ENCODE peak calls at places on chromosomes 13 and 19, in four cellular contexts. One of them, this sample, is unnamed.

GRCh38 chr19:5340637-5341447 is at the start of gene PTPRS:
- DNase-seq in HCT116: peak
- DNase-seq in neural crest cell: peak
- DNase-seq in T-helper 9 cell: peak
- DNase-seq in this sample: peak

GRCh38 chr13:97175041-97175440 is 47.1 kb upstream of the MBNL2 start:
- DNase-seq in HCT116: no peak
- DNase-seq in neural crest cell: no peak
- DNase-seq in T-helper 9 cell: no peak
- DNase-seq in this sample: no peak

GRCh38 chr19:3687774-3688706 is 12.2 kb downstream of the PIP5K1C start:
- DNase-seq in HCT116: no peak
- DNase-seq in neural crest cell: no peak
- DNase-seq in T-helper 9 cell: peak
- DNase-seq in this sample: peak

GRCh38 chr13:58655086-58655485 is 1023.5 kb downstream of the PCDH17 start:
- DNase-seq in HCT116: no peak
- DNase-seq in neural crest cell: no peak
- DNase-seq in T-helper 9 cell: no peak
- DNase-seq in this sample: no peak

GRCh38 chr19:40578442-40578908 is 1.8 kb downstream of the SHKBP1 start:
- DNase-seq in HCT116: no peak
- DNase-seq in neural crest cell: no peak
- DNase-seq in T-helper 9 cell: no peak
- DNase-seq in this sample: no peak

GRCh38 chr19:41940443-41941409 is 12.5 kb upstream of the ERFL start:
- DNase-seq in HCT116: no peak
- DNase-seq in neural crest cell: no peak
- DNase-seq in T-helper 9 cell: no peak
- DNase-seq in this sample: no peak

GRCh38 chr13:49877629-49878218 is 58.4 kb downstream of the SPRYD7 start:
- DNase-seq in HCT116: no peak
- DNase-seq in neural crest cell: no peak
- DNase-seq in T-helper 9 cell: no peak
- DNase-seq in this sample: no peak

GRCh38 chr19:58304748-58305064 is 471 bp upstream of the ERVK3-1 start:
- DNase-seq in HCT116: no peak
- DNase-seq in neural crest cell: no peak
- DNase-seq in T-helper 9 cell: no peak
- DNase-seq in this sample: no peak

GRCh38 chr13:113654591-113655357 is 3.2 kb downstream of the ATP4B start:
- DNase-seq in HCT116: no peak
- DNase-seq in neural crest cell: no peak
- DNase-seq in T-helper 9 cell: no peak
- DNase-seq in this sample: no peak

GRCh38 chr13:66210677-66211076 is 1019.5 kb downstream of the PCDH9 start:
- DNase-seq in HCT116: peak
- DNase-seq in neural crest cell: no peak
- DNase-seq in T-helper 9 cell: no peak
- DNase-seq in this sample: no peak

GRCh38 chr13:113155982-113156655 is 2.3 kb upstream of the PROZ start:
- DNase-seq in HCT116: no peak
- DNase-seq in neural crest cell: no peak
- DNase-seq in T-helper 9 cell: no peak
- DNase-seq in this sample: no peak

GRCh38 chr19:35086455-35086854 is 29.2 kb upstream of the FXYD3 start:
- DNase-seq in HCT116: no peak
- DNase-seq in neural crest cell: no peak
- DNase-seq in T-helper 9 cell: no peak
- DNase-seq in this sample: no peak

GRCh38 chr19:51807111-51807701 is 12.2 kb downstream of the FPR3 start:
- DNase-seq in HCT116: no peak
- DNase-seq in neural crest cell: no peak
- DNase-seq in T-helper 9 cell: no peak
- DNase-seq in this sample: peak

GRCh38 chr19:50646074-50646807 is 3.0 kb upstream of the C19orf81 start:
- DNase-seq in HCT116: peak
- DNase-seq in neural crest cell: no peak
- DNase-seq in T-helper 9 cell: no peak
- DNase-seq in this sample: no peak

GRCh38 chr13:114063545-114064515 is 68.6 kb downstream of the RASA3 start:
- DNase-seq in HCT116: no peak
- DNase-seq in neural crest cell: no peak
- DNase-seq in T-helper 9 cell: no peak
- DNase-seq in this sample: peak

GRCh38 chr13:59476376-59476775 is 687.4 kb downstream of the DIAPH3 start:
- DNase-seq in HCT116: no peak
- DNase-seq in neural crest cell: no peak
- DNase-seq in T-helper 9 cell: no peak
- DNase-seq in this sample: no peak

This sample was measured in immature natural killer cell.